ENCODE peak calls at places on chromosome X, in four cellular contexts. Y, M, G and O are unnamed samples.

GRCh38 chrX:109475174-109475891 is 6.6 kb downstream of the GUCY2F start:
- DNase-seq in Y (peak; percentile 77), M (peak; percentile 67), G (no peak), O (peak; percentile 37)

GRCh38 chrX:1239681-1240142 is 27.3 kb upstream of the CRLF2 start:
- DNase-seq in Y (no peak), M (no peak), G (peak; percentile 1), O (no peak)

GRCh38 chrX:132442674-132443073 is 46.2 kb downstream of the MBNL3 start:
- DNase-seq in Y (no peak), M (no peak), G (no peak), O (peak; percentile 32)

GRCh38 chrX:40278340-40279090 is 180.8 kb upstream of the BCOR start:
- DNase-seq in G (no peak), Y (no peak), M (peak; percentile 77), O (peak; percentile 22)

GRCh38 chrX:13669246-13669689 is 16.3 kb downstream of the TCEANC start:
- DNase-seq in G (no peak), M (peak; percentile 87), Y (no peak), O (peak; percentile 95)

GRCh38 chrX:95071621-95072020 is 1397.6 kb downstream of the FAM133A start:
- DNase-seq in G (no peak), Y (no peak), M (no peak), O (no peak)

GRCh38 chrX:153726286-153727107 is 1.8 kb downstream of the ABCD1 start:
- DNase-seq in Y (peak; percentile 77), M (peak; percentile 63), G (peak; percentile 38), O (peak; percentile 25)

GRCh38 chrX:11137543-11138139 is 26.5 kb downstream of the HCCS start:
- DNase-seq in M (peak; percentile 63), Y (peak; percentile 32), G (no peak), O (peak; percentile 63)

GRCh38 chrX:119604778-119605177 is 1.4 kb downstream of the NKRF start:
- DNase-seq in M (no peak), G (no peak), Y (no peak), O (no peak)

GRCh38 chrX:129690435-129690834 is 35.7 kb upstream of the APLN start:
- DNase-seq in Y (no peak), M (no peak), G (no peak), O (peak; percentile 71)

GRCh38 chrX:16848541-16848940 is 21.6 kb downstream of the RBBP7 start:
- DNase-seq in M (no peak), G (no peak), Y (no peak), O (peak; percentile 69)

GRCh38 chrX:11329016-11329415 is 35.8 kb downstream of the AMELX start:
- DNase-seq in Y (no peak), G (no peak), M (no peak), O (no peak)

GRCh38 chrX:135295238-135295943 is 13.9 kb upstream of the ETDC start:
- DNase-seq in M (peak; percentile 54), G (no peak), Y (peak; percentile 55), O (peak; percentile 3)

GRCh38 chrX:107448625-107449468 is 605 bp upstream of the FRMPD3 start:
- DNase-seq in M (peak; percentile 34), G (no peak), Y (peak; percentile 64), O (no peak)

GRCh38 chrX:45322382-45322781 is 121.7 kb upstream of the DIPK2B start:
- DNase-seq in M (peak; percentile 64), Y (peak; percentile 35), G (no peak), O (peak; percentile 86)

GRCh38 chrX:33298622-33299021 is 87.3 kb upstream of the DMD start:
- DNase-seq in G (no peak), Y (peak; percentile 70), M (no peak), O (no peak)

GRCh38 chrX:102546818-102547493 is 30.4 kb upstream of the TMSB15A start:
- DNase-seq in G (no peak), Y (no peak), M (no peak), O (no peak)

GRCh38 chrX:119809185-119809666 is 17.8 kb upstream of the RPL39 start:
- DNase-seq in M (no peak), Y (no peak), G (no peak), O (no peak)

GRCh38 chrX:107599371-107599970 is 28.8 kb upstream of the PRPS1 start:
- DNase-seq in Y (no peak), G (no peak), M (no peak), O (no peak)

GRCh38 chrX:72308566-72309296 is 3.0 kb upstream of the CITED1 start:
- DNase-seq in G (no peak), Y (peak; percentile 71), M (peak; percentile 69), O (peak; percentile 51)

GRCh38 chrX:145068450-145068849 is 178.9 kb upstream of the SPANXN1 start:
- DNase-seq in G (no peak), Y (no peak), M (no peak), O (no peak)

GRCh38 chrX:136666088-136666487 is 18.1 kb downstream of the CD40LG start:
- DNase-seq in Y (no peak), G (no peak), M (no peak), O (no peak)

GRCh38 chrX:72604705-72605104 is 32.1 kb upstream of the HDAC8 start:
- DNase-seq in M (no peak), G (no peak), Y (no peak), O (no peak)

GRCh38 chrX:40199704-40200103 is 101.9 kb upstream of the BCOR start:
- DNase-seq in G (no peak), Y (no peak), M (no peak), O (peak; percentile 25)

GRCh38 chrX:1249101-1249887 is 19.3 kb upstream of the CSF2RA start:
- DNase-seq in G (no peak), M (peak; percentile 69), Y (peak; percentile 82), O (peak; percentile 19)

GRCh38 chrX:41481264-41482109 is 34.3 kb downstream of the NYX start:
- DNase-seq in M (no peak), Y (no peak), G (no peak), O (peak; percentile 4)

GRCh38 chrX:64977830-64978229 is 1.6 kb upstream of the ZC4H2 start:
- DNase-seq in G (no peak), M (no peak), Y (no peak), O (no peak)

GRCh38 chrX:154738013-154738738 is 12.7 kb downstream of the GAB3 start:
- DNase-seq in G (no peak), M (no peak), Y (no peak), O (peak; percentile 79)

GRCh38 chrX:70129811-70130210 is 3.4 kb upstream of the IGBP1 start:
- DNase-seq in M (peak; percentile 6), Y (no peak), G (no peak), O (peak; percentile 1)

GRCh38 chrX:120029354-120029753 is 48.1 kb downstream of the RHOXF2B start:
- DNase-seq in Y (no peak), G (no peak), M (no peak), O (no peak)

GRCh38 chrX:48957477-48957826 is at the start of gene OTUD5:
- DNase-seq in G (no peak), Y (no peak), M (peak; percentile 66), O (no peak)

GRCh38 chrX:12865359-12865758 is 1.5 kb upstream of the TLR7 start:
- DNase-seq in Y (no peak), G (no peak), M (no peak), O (no peak)

GRCh38 chrX:142804085-142804484 is 221.6 kb upstream of the SPANXN4 start:
- DNase-seq in G (no peak), Y (peak; percentile 9), M (no peak), O (no peak)

GRCh38 chrX:134294548-134294947 is 57.6 kb downstream of the CCDC160 start:
- DNase-seq in M (no peak), Y (peak; percentile 3), G (no peak), O (peak; percentile 0)

GRCh38 chrX:154325541-154325940 is 29.9 kb downstream of the TKTL1 start:
- DNase-seq in M (no peak), G (no peak), Y (no peak), O (no peak)

GRCh38 chrX:135596495-135596894 is 76.0 kb downstream of the INTS6L start:
- DNase-seq in M (peak; percentile 56), G (no peak), Y (peak; percentile 61), O (peak; percentile 11)

DNA sequence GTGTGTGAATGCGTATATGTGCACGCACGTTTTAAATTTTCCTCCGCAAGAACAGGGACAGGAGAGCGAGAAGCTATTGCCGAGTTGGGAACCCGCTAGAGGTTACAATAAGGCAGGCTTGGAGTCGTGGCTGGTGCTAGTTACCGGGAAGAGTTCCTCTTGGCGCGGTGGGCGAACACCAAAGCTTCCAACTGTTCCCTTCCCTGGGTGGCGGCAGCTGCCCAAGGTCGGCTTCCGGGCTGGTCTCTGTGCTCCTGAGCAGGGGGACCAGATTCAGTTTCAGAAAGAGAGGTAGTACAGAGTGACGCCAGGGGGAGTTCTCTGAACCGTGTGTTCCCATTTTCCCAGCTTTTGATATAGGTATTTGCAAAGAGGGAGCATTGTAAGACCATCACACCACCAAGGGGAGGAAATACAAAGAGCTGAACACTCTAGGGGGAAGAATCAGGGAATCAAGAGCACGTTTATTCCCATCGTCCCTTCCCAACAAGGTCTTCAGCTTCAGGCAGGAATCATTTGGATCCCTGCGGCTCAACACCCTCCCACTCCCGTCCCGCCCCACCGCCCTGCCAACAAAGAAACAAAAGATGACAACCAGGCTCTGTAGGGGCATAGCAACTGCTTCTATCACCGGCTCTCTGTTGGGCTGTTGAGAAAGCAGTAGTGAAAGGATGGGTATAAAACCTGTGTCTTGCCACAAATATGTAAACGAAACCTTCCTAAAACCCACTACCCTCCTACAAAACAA is 113.6 kb upstream of the TEX13C start:
- DNase-seq in Y (peak; percentile 54), M (peak; percentile 41), G (no peak), O (no peak)
- H3K4me3 ChIP-seq in Y (peak overlapping the region; percentile 35), M (peak overlapping the region; percentile 45), G (peak overlapping the region; percentile 13), O (no peak overlapping the region)

GRCh38 chrX:69031181-69031580 is 134.1 kb downstream of the PJA1 start:
- DNase-seq in G (no peak), M (no peak), Y (peak; percentile 36), O (no peak)
- TF ChIP-seq CTCF in G (no peak), M (peak; percentile 22), Y (peak; percentile 14), O (no peak)

DNA sequence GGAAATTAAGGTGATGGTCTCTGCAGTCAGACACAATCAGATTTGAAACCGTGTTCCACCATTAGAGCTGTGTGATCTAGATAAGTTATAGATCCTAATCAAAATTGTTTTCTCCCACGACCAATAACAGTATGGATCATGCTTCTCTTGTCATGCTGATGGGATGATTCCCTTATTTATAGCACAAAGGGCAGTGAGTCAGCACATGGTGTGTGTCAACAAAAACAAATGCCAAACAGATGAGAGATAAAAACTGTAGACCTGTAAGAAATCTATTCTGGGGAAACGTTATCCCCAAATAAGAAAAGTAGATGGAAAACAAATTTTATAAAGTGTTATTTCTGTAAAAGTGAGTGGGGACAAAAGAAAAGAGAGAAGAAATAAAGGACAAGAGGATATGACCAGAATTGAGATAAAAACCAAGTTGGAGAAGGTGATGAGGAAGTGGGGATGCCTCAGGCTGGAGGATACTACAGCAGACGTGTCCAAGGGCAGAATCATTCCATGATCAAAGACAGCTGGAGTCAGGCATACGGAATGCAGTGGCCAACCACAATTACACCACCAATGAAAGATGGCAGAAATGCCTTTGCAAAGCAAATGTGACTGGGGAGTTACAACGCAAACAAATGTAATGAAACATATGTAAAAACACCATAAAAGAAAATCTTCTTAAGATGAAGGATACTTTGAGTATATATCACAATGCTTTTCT is 377.8 kb upstream of the PRKX start:
- DNase-seq in M (no peak), G (no peak), Y (no peak), O (no peak)
- H3K4me3 ChIP-seq in M (no peak overlapping the region), G (no peak overlapping the region), Y (no peak overlapping the region), O (no peak overlapping the region)

DNA sequence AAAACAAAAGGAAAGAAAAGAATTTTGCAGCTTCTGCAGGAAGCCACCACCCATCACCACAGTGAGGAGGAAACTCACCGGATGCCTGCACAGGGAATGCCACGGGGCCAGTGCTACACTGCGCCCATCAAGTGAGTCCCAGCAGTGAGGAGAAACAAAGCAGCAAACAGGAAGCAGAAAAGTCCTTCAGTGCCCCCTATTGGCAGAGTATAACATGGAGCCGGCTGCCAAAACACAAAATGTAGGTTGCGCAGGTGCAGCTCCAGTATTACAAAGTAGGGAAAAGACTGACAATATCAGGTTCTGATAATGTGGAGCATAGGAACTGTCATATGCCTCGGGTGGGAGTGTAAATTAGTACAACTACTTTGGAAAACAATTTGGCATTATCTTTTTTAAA is 23.3 kb upstream of the SCML2 start:
- DNase-seq in G (no peak), M (peak; percentile 25), Y (peak; percentile 20), O (peak; percentile 18)
- TF ChIP-seq CTCF in G (no peak), M (peak; percentile 39), Y (peak; percentile 49), O (peak; percentile 58)